ENCODE peak calls at places on chromosomes 16 and 17, in seven cellular contexts. One of them, this sample, is unnamed.
A peak's percentile ranks its signal among the peaks of the same experiment; 100 is the strongest.

GRCh38 chr16:1314399-1315068 is 5.1 kb downstream of the UBE2I start:
- DNase-seq in stimulated activated CD4-positive, alpha-beta T cell treated with anti-CD3 and anti-CD28 coated beads, Interleukin-4, amount 100 ng/mL, for 1 hour: no peak
- DNase-seq in H54: no peak
- DNase-seq in HTR-8/SVneo: no peak
- DNase-seq in naive thymus-derived CD4-positive, alpha-beta T cell: no peak
- DNase-seq in brain microvascular endothelial cell: no peak
- DNase-seq in M059J: no peak
- DNase-seq in this sample: no peak

GRCh38 chr16:13350000-13350399 is 448.6 kb downstream of the SHISA9 start:
- DNase-seq in stimulated activated CD4-positive, alpha-beta T cell treated with anti-CD3 and anti-CD28 coated beads, Interleukin-4, amount 100 ng/mL, for 1 hour: no peak
- DNase-seq in H54: no peak
- DNase-seq in HTR-8/SVneo: no peak
- DNase-seq in naive thymus-derived CD4-positive, alpha-beta T cell: no peak
- DNase-seq in brain microvascular endothelial cell: no peak
- DNase-seq in M059J: no peak
- DNase-seq in this sample: no peak

GRCh38 chr17:57557363-57557762 is 187.7 kb downstream of the CCDC182 start:
- DNase-seq in stimulated activated CD4-positive, alpha-beta T cell treated with anti-CD3 and anti-CD28 coated beads, Interleukin-4, amount 100 ng/mL, for 1 hour: no peak
- DNase-seq in H54: no peak
- DNase-seq in HTR-8/SVneo: no peak
- DNase-seq in naive thymus-derived CD4-positive, alpha-beta T cell: no peak
- DNase-seq in brain microvascular endothelial cell: no peak
- DNase-seq in M059J: no peak
- DNase-seq in this sample: no peak

GRCh38 chr16:73847090-73847489 is 449.5 kb upstream of the PSMD7 start:
- DNase-seq in stimulated activated CD4-positive, alpha-beta T cell treated with anti-CD3 and anti-CD28 coated beads, Interleukin-4, amount 100 ng/mL, for 1 hour: no peak
- DNase-seq in H54: no peak
- DNase-seq in HTR-8/SVneo: no peak
- DNase-seq in naive thymus-derived CD4-positive, alpha-beta T cell: no peak
- DNase-seq in brain microvascular endothelial cell: no peak
- DNase-seq in M059J: no peak
- DNase-seq in this sample: no peak

GRCh38 chr16:84741351-84741791 is 41.6 kb downstream of the USP10 start:
- DNase-seq in stimulated activated CD4-positive, alpha-beta T cell treated with anti-CD3 and anti-CD28 coated beads, Interleukin-4, amount 100 ng/mL, for 1 hour: no peak
- DNase-seq in H54: no peak
- DNase-seq in HTR-8/SVneo: no peak
- DNase-seq in naive thymus-derived CD4-positive, alpha-beta T cell: no peak
- DNase-seq in brain microvascular endothelial cell: no peak
- DNase-seq in M059J: peak; percentile 53
- DNase-seq in this sample: no peak

GRCh38 chr16:87527055-87527724 is 34.4 kb upstream of the ZCCHC14 start:
- DNase-seq in stimulated activated CD4-positive, alpha-beta T cell treated with anti-CD3 and anti-CD28 coated beads, Interleukin-4, amount 100 ng/mL, for 1 hour: no peak
- DNase-seq in H54: no peak
- DNase-seq in HTR-8/SVneo: no peak
- DNase-seq in naive thymus-derived CD4-positive, alpha-beta T cell: no peak
- DNase-seq in brain microvascular endothelial cell: no peak
- DNase-seq in M059J: no peak
- DNase-seq in this sample: no peak

GRCh38 chr17:41835800-41836549 is at the start of gene NT5C3B:
- DNase-seq in stimulated activated CD4-positive, alpha-beta T cell treated with anti-CD3 and anti-CD28 coated beads, Interleukin-4, amount 100 ng/mL, for 1 hour: peak; percentile 60
- DNase-seq in H54: peak; percentile 89
- DNase-seq in HTR-8/SVneo: peak; percentile 97
- DNase-seq in naive thymus-derived CD4-positive, alpha-beta T cell: peak; percentile 53
- DNase-seq in brain microvascular endothelial cell: no peak
- DNase-seq in M059J: peak; percentile 43
- DNase-seq in this sample: peak; percentile 84

GRCh38 chr16:1496464-1496863 is 3.3 kb downstream of the TELO2 start:
- DNase-seq in stimulated activated CD4-positive, alpha-beta T cell treated with anti-CD3 and anti-CD28 coated beads, Interleukin-4, amount 100 ng/mL, for 1 hour: no peak
- DNase-seq in H54: no peak
- DNase-seq in HTR-8/SVneo: no peak
- DNase-seq in naive thymus-derived CD4-positive, alpha-beta T cell: no peak
- DNase-seq in brain microvascular endothelial cell: no peak
- DNase-seq in M059J: no peak
- DNase-seq in this sample: peak; percentile 60

GRCh38 chr17:37856245-37856644 is 68.0 kb upstream of the TBC1D3K start:
- DNase-seq in stimulated activated CD4-positive, alpha-beta T cell treated with anti-CD3 and anti-CD28 coated beads, Interleukin-4, amount 100 ng/mL, for 1 hour: no peak
- DNase-seq in H54: no peak
- DNase-seq in HTR-8/SVneo: no peak
- DNase-seq in naive thymus-derived CD4-positive, alpha-beta T cell: no peak
- DNase-seq in brain microvascular endothelial cell: no peak
- DNase-seq in M059J: no peak
- DNase-seq in this sample: no peak

GRCh38 chr16:80938035-80938927 is 68.4 kb downstream of the CMC2 start:
- DNase-seq in stimulated activated CD4-positive, alpha-beta T cell treated with anti-CD3 and anti-CD28 coated beads, Interleukin-4, amount 100 ng/mL, for 1 hour: no peak
- DNase-seq in H54: peak; percentile 67
- DNase-seq in HTR-8/SVneo: peak; percentile 87
- DNase-seq in naive thymus-derived CD4-positive, alpha-beta T cell: no peak
- DNase-seq in brain microvascular endothelial cell: peak; percentile 96
- DNase-seq in M059J: peak; percentile 91
- DNase-seq in this sample: no peak

GRCh38 chr17:81630274-81630673 is 6.6 kb downstream of the NPLOC4 start:
- DNase-seq in stimulated activated CD4-positive, alpha-beta T cell treated with anti-CD3 and anti-CD28 coated beads, Interleukin-4, amount 100 ng/mL, for 1 hour: no peak
- DNase-seq in H54: no peak
- DNase-seq in HTR-8/SVneo: no peak
- DNase-seq in naive thymus-derived CD4-positive, alpha-beta T cell: no peak
- DNase-seq in brain microvascular endothelial cell: no peak
- DNase-seq in M059J: no peak
- DNase-seq in this sample: no peak

GRCh38 chr16:19967561-19967960 is 82.9 kb upstream of the GPRC5B start:
- DNase-seq in stimulated activated CD4-positive, alpha-beta T cell treated with anti-CD3 and anti-CD28 coated beads, Interleukin-4, amount 100 ng/mL, for 1 hour: no peak
- DNase-seq in H54: no peak
- DNase-seq in HTR-8/SVneo: no peak
- DNase-seq in naive thymus-derived CD4-positive, alpha-beta T cell: no peak
- DNase-seq in brain microvascular endothelial cell: no peak
- DNase-seq in M059J: no peak
- DNase-seq in this sample: no peak

This sample was measured in activated effector memory CD4-positive, alpha-beta T cell treated with anti-CD3 and anti-CD28 coated beads, Interleukin-2, amount 50 U/mL, for 16 hours.